ENCODE peak calls at places on chromosomes 12 and 14, in nine cellular contexts. W, G, I, F, Q, B, U, C and N are unnamed samples.

GRCh38 chr12:53538209-53538689 is 31.0 kb upstream of the NPFF start:
- DNase-seq in W (peak; percentile 42), G (no peak), I (no peak), F (peak; percentile 70), Q (peak; percentile 63), B (peak; percentile 54), U (no peak), C (peak; percentile 83), N (no peak)

GRCh38 chr12:12010277-12011031 is 60.3 kb upstream of the BCL2L14 start:
- DNase-seq in W (no peak), G (no peak), I (no peak), F (peak; percentile 46), Q (no peak), B (peak; percentile 88), U (peak; percentile 75), C (peak; percentile 62), N (peak; percentile 89)

GRCh38 chr14:69269381-69269780 is 9.4 kb downstream of the GALNT16 start:
- DNase-seq in W (no peak), G (no peak), I (no peak), F (no peak), Q (no peak), B (no peak), U (no peak), C (no peak), N (no peak)

GRCh38 chr12:64610092-64610659 is at the start of gene RASSF3:
- DNase-seq in W (peak; percentile 71), G (peak; percentile 91), I (peak; percentile 38), F (peak; percentile 81), Q (peak; percentile 68), B (peak; percentile 66), U (peak; percentile 70), C (peak; percentile 77), N (peak; percentile 86)

GRCh38 chr12:55816876-55817351 is 610 bp downstream of the SARNP start:
- DNase-seq in W (no peak), G (no peak), I (no peak), F (no peak), Q (no peak), B (no peak), U (no peak), C (no peak), N (no peak)

GRCh38 chr14:69151458-69152180 is 1.3 kb downstream of the DCAF5 start:
- DNase-seq in W (peak; percentile 73), G (peak; percentile 90), I (peak; percentile 48), F (peak; percentile 76), Q (peak; percentile 72), B (peak; percentile 71), U (peak; percentile 69), C (peak; percentile 77), N (peak; percentile 72)

GRCh38 chr12:130994821-130995375 is 41.2 kb downstream of the ADGRD1 start:
- DNase-seq in W (no peak), G (peak; percentile 51), I (no peak), F (no peak), Q (no peak), B (no peak), U (no peak), C (no peak), N (no peak)

GRCh38 chr12:38921025-38921677 is 15.8 kb upstream of the CPNE8 start:
- DNase-seq in W (peak; percentile 83), G (no peak), I (peak; percentile 69), F (peak; percentile 50), Q (no peak), B (peak; percentile 73), U (no peak), C (peak; percentile 73), N (peak; percentile 39)

GRCh38 chr12:127165567-127166392 is 1101.2 kb upstream of the TMEM132C start:
- DNase-seq in W (peak; percentile 93), G (peak; percentile 92), I (peak; percentile 52), F (peak; percentile 88), Q (peak; percentile 72), B (peak; percentile 78), U (peak; percentile 74), C (peak; percentile 73), N (peak; percentile 93)

GRCh38 chr12:57091633-57092528 is 3.0 kb downstream of the NAB2 start:
- DNase-seq in W (no peak), G (peak; percentile 70), I (no peak), F (no peak), Q (no peak), B (no peak), U (no peak), C (no peak), N (peak; percentile 75)
- H3K27ac ChIP-seq in W (no peak overlapping the region), G (no peak overlapping the region), I (peak overlapping the region; percentile 51), F (no peak overlapping the region), Q (peak overlapping the region; percentile 87), B (no peak overlapping the region), U (peak overlapping the region; percentile 83), C (no peak overlapping the region), N (no peak overlapping the region)

DNA sequence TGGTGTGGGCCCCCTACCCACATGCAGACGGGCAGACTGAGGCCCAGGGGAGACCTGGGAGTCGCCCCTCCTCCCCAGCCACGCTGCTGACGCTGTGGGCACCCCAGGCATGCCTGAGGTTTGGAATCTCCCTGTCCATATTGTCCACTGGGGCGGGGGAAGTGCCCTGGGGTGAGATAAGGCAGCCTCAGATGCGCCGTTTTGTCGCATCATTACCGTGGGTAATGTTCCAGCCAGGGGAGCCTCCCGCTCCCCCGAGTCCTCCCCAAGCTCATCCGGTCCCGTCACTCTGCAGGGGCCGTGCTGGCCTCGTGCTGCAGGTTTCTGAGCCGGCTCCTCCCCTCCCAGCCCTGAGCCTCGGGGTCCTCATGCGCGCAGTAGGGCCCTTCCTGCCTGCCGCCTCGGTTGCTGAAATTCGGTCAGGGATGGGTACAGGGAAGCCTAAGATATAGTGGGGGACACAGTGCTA is 11.4 kb downstream of the INF2 start:
- DNase-seq in W (no peak), G (no peak), I (no peak), F (no peak), Q (no peak), B (no peak), U (no peak), C (no peak), N (no peak)
- H3K27ac ChIP-seq in W (no peak overlapping the region), G (no peak overlapping the region), I (no peak overlapping the region), F (no peak overlapping the region), Q (no peak overlapping the region), B (no peak overlapping the region), U (no peak overlapping the region), C (no peak overlapping the region), N (no peak overlapping the region)

DNA sequence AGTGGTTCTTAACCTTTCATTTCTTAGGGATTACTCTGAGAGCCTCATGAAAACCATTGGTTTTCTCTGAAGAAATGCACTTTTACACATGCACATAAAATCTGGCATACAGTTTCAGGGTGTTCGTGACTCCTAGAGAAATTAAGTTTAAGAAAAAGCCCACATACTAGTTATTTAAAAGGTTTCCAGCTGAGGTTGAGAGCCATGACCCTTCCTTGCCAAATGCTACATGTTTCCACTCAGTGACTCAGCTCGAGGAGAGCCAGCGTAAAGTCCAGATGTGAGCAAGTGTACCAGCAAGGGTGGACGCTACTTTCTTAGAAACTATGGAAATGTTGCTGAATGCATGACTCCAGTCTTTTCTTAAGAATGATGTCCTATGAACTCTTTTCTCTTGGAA is 42.7 kb upstream of the FLRT2 start:
- DNase-seq in W (no peak), G (no peak), I (no peak), F (no peak), Q (no peak), B (no peak), U (no peak), C (peak; percentile 72), N (no peak)
- H3K27ac ChIP-seq in W (no peak overlapping the region), G (no peak overlapping the region), I (no peak overlapping the region), F (no peak overlapping the region), Q (no peak overlapping the region), B (no peak overlapping the region), U (no peak overlapping the region), C (no peak overlapping the region), N (no peak overlapping the region)

GRCh38 chr12:63382930-63383329 is 231.9 kb upstream of the AVPR1A start:
- DNase-seq in W (no peak), G (no peak), I (no peak), F (no peak), Q (no peak), B (no peak), U (no peak), C (no peak), N (no peak)

GRCh38 chr12:63387736-63388135 is 236.7 kb upstream of the AVPR1A start:
- DNase-seq in W (peak; percentile 14), G (no peak), I (no peak), F (no peak), Q (no peak), B (no peak), U (no peak), C (no peak), N (no peak)
- H3K27ac ChIP-seq in W (no peak overlapping the region), G (no peak overlapping the region), I (no peak overlapping the region), F (no peak overlapping the region), Q (no peak overlapping the region), B (no peak overlapping the region), U (no peak overlapping the region), C (no peak overlapping the region), N (no peak overlapping the region)

GRCh38 chr14:72745546-72745945 is 148.4 kb downstream of the DPF3 start:
- DNase-seq in W (no peak), G (no peak), I (no peak), F (peak; percentile 1), Q (no peak), B (peak; percentile 79), U (no peak), C (peak; percentile 22), N (no peak)
- H3K27ac ChIP-seq in W (no peak overlapping the region), G (peak overlapping the region; percentile 81), I (no peak overlapping the region), F (no peak overlapping the region), Q (no peak overlapping the region), B (peak overlapping the region; percentile 44), U (no peak overlapping the region), C (peak overlapping the region; percentile 88), N (no peak overlapping the region)

DNA sequence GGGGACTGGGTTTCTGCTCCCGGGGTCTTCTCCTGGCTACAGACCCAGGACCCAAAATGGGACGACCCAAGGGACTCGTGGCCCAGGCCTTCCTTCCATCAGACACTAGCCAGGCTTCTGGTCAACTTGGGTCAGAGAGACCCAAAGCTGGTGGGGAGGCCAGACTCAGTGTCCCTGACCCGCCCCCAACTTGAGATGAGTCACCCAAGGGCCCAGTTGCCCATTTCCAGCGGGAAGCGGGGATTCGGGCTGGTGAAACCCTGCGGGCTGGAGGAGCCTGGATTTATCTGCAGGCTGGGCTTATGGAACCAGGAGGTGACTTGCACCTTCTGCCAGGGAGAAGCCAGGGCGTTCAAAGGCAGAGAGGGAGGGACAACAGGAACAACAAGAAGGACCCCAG is 81.5 kb downstream of the RFLNA start:
- DNase-seq in W (no peak), G (no peak), I (no peak), F (no peak), Q (no peak), B (no peak), U (no peak), C (peak; percentile 29), N (no peak)
- H3K27ac ChIP-seq in W (peak overlapping the region; percentile 36), G (no peak overlapping the region), I (no peak overlapping the region), F (no peak overlapping the region), Q (peak overlapping the region; percentile 9), B (no peak overlapping the region), U (no peak overlapping the region), C (peak overlapping the region; percentile 12), N (no peak overlapping the region)